ENCODE peak calls at places on chromosome 16, in four cellular contexts. O is osteoblast, F is endothelial cell of umbilical vein, I is stomach. B is an unnamed sample.

GRCh38 chr16:35564889-35565288 is 2105.5 kb downstream of the TP53TG3F start:
- DNase-seq in F (no peak), I (no peak), O (no peak), B (no peak)

GRCh38 chr16:15954814-15955151 is 5.4 kb downstream of the ABCC1 start:
- DNase-seq in F (no peak), O (no peak), I (no peak), B (no peak)

GRCh38 chr16:57536306-57537193 is at the start of gene CCDC102A:
- DNase-seq in F (peak; percentile 49), O (peak; percentile 64), I (peak; percentile 28), B (peak; percentile 79)

GRCh38 chr16:78200623-78201096 is 101.2 kb downstream of the WWOX start:
- DNase-seq in O (no peak), F (no peak), I (no peak), B (no peak)

GRCh38 chr16:87690911-87691685 is 74.7 kb downstream of the KLHDC4 start:
- DNase-seq in I (no peak), O (peak; percentile 90), F (no peak), B (no peak)

GRCh38 chr16:59067207-59067606 is 333.1 kb upstream of the GOT2 start:
- DNase-seq in O (no peak), I (no peak), F (peak; percentile 98), B (no peak)

GRCh38 chr16:89407925-89408300 is 82.4 kb downstream of the ANKRD11 start:
- DNase-seq in I (no peak), O (no peak), F (peak; percentile 16), B (no peak)

GRCh38 chr16:89172171-89172900 is 788 bp downstream of the CDH15 start:
- DNase-seq in O (peak; percentile 85), I (no peak), F (no peak), B (no peak)

GRCh38 chr16:58099097-58099955 is 29.9 kb downstream of the CFAP20 start:
- DNase-seq in F (no peak), O (no peak), I (no peak), B (no peak)

GRCh38 chr16:49592507-49593422 is 219.2 kb downstream of the C16orf78 start:
- DNase-seq in F (peak; percentile 33), O (peak; percentile 91), I (peak; percentile 30), B (peak; percentile 83)

GRCh38 chr16:22373662-22374310 is 633 bp downstream of the CDR2 start:
- DNase-seq in O (no peak), I (peak; percentile 62), F (peak; percentile 56), B (peak; percentile 78)

GRCh38 chr16:88008835-88009234 is 57.6 kb downstream of the BANP start:
- DNase-seq in F (no peak), I (no peak), O (no peak), B (peak; percentile 76)

DNA sequence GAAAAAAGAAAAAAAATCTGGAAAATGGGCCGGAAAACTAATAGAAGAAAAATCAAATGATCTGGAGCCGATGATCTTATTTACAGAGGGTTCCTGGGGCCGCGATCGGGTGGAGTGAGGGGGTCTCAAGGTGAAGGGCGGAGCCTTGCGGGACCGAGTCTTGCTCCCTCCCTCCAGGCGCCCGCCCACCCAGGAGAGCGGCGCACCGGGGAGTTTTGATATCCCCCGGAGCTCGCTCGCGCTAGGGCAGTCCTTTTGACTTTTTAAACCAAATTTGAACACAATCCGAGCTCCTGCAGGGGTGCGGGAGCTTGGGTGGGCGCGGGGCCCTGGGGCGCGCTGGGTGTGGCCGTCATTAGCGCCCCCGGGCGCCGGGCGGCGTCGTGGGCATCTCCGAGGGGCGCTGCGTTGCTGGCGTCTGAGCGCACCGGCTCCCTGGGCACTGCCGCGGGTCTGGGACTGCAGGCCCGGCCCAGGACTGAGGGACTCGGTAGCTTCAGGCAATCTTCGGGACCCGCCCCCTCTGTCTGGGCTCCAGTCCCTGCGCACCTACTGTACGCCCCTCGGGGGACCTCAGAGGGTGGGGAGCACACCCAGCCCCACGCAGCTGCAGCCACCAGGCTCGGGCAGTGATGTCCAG is 10.9 kb downstream of the MAF start:
- DNase-seq in I (no peak), F (no peak), O (peak; percentile 35), B (peak; percentile 64)
- TF ChIP-seq CTCF in I (no peak), F (no peak), O (no peak), B (peak; percentile 42)

DNA sequence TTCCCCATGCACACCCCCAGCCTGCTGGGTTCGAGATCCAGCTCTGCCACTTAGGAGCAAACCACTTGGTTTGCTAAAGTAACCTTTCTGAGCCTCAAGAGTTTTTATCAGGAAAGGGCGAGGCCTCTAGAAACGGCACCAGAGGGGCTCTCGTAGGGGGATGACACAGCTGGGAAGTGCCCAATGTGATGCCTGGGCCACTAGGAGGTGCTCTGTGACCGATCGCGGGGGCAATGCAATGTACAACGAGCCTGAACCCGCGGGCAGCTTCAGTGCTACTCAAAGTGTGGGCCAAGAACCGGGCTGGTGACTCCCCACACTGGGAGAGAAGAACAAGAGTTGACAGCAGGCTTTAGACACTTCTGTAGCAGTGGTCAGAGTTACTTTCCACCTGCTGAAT is 9.4 kb downstream of the C16orf89 start:
- DNase-seq in O (peak; percentile 88), F (peak; percentile 24), I (peak; percentile 29), B (peak; percentile 91)
- TF ChIP-seq CTCF in O (peak; percentile 51), F (peak; percentile 67), I (peak; percentile 19), B (peak; percentile 86)

DNA sequence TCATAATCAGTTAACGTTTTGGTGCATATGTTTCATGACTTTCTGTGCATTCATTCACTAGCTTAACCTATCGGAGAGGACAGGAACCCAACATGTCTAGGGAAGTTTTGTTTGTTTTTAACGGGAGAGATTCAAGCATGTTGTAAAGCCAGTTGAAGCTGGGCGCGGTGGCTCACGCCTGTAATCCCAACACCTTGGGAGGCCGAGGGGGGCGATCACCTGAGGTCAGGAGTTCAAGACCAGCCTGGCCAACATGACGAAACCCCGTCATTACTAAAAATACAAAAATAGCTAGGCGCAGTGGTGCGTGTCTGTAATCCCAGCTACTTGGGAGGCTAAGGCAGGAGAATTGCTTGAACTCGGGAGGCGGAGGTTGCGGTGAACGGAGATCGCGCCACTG is 1.4 kb upstream of the TNRC6A start:
- DNase-seq in F (no peak), I (no peak), O (no peak), B (no peak)
- TF ChIP-seq CTCF in F (no peak), I (no peak), O (no peak), B (no peak)

DNA sequence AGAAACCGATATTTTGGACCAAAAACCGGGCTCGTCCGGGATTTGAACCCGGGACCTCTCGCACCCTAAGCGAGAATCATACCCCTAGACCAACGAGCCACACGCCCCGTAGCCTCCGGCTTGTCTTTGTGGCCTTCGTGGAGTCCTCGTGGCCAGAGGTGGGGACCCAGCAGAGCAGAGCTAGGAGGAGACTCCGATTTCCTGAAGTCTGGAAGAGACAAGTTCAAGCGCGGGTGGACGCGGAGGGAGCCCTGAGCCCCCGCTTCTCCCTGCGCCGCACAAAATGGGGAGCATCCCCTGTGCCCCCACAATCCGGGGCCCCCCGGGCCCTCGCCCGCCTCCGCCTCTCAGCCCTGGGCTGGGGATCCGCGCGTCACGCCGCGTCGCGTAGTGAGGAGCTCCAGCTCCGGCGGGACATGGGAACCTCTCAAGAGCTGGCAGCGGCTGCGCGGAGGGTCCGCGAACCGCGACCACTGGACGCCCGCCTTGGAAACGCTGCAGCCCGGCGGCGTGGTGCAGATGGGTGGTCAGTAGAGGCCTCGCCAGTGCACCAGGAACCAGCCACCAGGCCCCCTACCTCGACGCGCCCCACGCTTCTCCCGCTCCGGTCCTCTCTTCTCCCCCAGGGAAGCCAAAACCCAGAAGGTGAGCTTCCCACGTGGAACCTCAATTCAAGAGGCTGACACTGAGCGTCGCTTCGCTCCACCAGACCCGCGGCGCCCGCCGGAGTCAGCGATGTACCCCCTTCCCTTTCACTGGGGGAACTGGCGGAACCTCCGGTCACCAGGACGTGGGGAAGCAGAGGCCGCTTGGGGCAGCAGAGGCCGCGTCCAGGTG is 5.2 kb upstream of the OR1F1 start:
- DNase-seq in I (peak; percentile 37), F (peak; percentile 45), O (peak; percentile 91), B (peak; percentile 96)
- TF ChIP-seq CTCF in I (no peak), F (peak; percentile 51), O (peak; percentile 29), B (peak; percentile 53)

GRCh38 chr16:70697601-70698170 is 11.8 kb upstream of the MTSS2 start:
- DNase-seq in I (no peak), F (no peak), O (no peak), B (no peak)
- TF ChIP-seq CTCF in I (no peak), F (no peak), O (peak; percentile 14), B (no peak)

DNA sequence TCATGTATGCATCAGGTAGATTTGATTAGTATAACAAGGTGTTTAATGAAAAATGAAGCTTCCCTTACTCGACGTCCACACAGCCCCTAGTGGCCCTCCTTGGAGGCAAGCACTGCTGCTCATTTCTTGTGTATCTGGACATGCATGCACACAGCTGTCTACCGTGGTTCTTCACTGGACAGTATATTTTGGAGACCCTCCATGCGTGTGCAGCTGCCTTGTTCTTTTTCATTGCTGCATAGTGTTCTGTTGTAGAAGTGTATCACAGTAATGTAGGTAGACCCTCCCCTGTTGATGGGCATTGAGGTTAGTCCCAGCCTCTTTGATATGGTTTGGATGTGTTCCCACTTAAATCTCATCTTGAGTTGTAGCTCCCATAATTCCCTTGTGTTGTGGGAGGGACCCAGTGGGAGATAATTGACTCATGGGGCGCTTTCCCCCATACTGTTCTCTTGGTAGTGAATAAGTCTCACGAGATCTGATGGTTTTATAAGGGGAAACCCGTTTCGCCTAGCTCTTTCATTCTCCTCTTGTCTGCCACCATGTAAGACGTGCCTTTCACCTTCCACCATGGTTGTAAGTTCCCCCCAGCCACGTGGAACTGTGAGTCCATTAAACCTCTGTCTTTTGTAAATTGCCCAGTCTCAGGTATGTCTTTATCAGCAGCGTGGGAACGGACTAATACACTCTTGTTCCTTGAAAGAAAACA is 6.3 kb downstream of the CMIP start:
- DNase-seq in I (no peak), F (no peak), O (peak; percentile 68), B (no peak)
- TF ChIP-seq CTCF in I (no peak), F (no peak), O (no peak), B (peak; percentile 48)

GRCh38 chr16:1102921-1103648 is 7.0 kb upstream of the C1QTNF8 start:
- DNase-seq in I (peak; percentile 69), O (peak; percentile 99), F (peak; percentile 19), B (peak; percentile 91)
- TF ChIP-seq CTCF in I (peak; percentile 72), O (peak; percentile 30), F (peak; percentile 69), B (peak; percentile 78)

GRCh38 chr16:47311738-47312505 is 148.9 kb downstream of the ITFG1 start:
- DNase-seq in O (no peak), F (peak; percentile 32), I (no peak), B (peak; percentile 75)

GRCh38 chr16:47316686-47317085 is 144.2 kb downstream of the ITFG1 start:
- DNase-seq in I (no peak), O (no peak), F (no peak), B (no peak)

GRCh38 chr16:47309581-47310312 is 151.1 kb downstream of the ITFG1 start:
- DNase-seq in I (no peak), O (no peak), F (peak; percentile 34), B (no peak)

GRCh38 chr16:47308601-47309000 is 152.3 kb downstream of the ITFG1 start:
- DNase-seq in O (no peak), I (no peak), F (no peak), B (no peak)

GRCh38 chr16:47310792-47311211 is 150.1 kb downstream of the ITFG1 start:
- DNase-seq in I (no peak), F (no peak), O (no peak), B (no peak)
- TF ChIP-seq CTCF in I (no peak), F (no peak), O (no peak), B (no peak)

DNA sequence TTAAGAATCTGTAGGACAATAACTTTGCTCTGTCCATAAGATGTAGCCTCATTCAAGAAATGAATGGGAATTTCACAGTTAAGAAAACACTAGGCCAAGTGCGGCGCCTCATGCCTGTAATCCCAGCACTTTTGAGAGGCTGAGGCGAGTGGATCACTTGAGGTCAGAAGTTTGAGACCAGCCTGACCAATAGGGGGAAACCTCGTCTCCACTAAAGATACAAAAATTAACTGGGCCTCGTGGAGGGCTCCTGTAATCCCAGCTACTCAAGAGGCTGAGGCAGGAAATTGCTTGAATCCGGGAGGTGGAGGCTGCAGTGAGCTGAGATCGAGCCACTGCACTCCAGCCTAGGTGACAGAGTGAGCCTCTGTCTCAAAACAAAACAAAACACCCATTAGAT is 19.9 kb upstream of the RSL1D1 start:
- DNase-seq in F (peak; percentile 34), I (no peak), O (no peak), B (peak; percentile 79)
- TF ChIP-seq CTCF in F (peak; percentile 11), I (no peak), O (peak; percentile 28), B (peak; percentile 57)

B was measured in endodermal cell.